ENCODE peak calls at places on chromosomes 7 and 10, in six cellular contexts. O, J, S, H, Q and F are unnamed samples.

GRCh38 chr7:44221231-44221791 is 20.5 kb downstream of the YKT6 start:
- DNase-seq in J (no peak), H (peak; percentile 94), Q (peak; percentile 29), S (peak; percentile 43), O (peak; percentile 8), F (no peak)

GRCh38 chr7:80783688-80784327 is 135.0 kb downstream of the SEMA3C start:
- DNase-seq in Q (no peak), S (peak; percentile 76), O (no peak), J (no peak), H (peak; percentile 70), F (no peak)

GRCh38 chr10:128451879-128452278 is 325.7 kb upstream of the MKI67 start:
- DNase-seq in J (no peak), H (no peak), Q (no peak), S (no peak), O (no peak), F (no peak)

GRCh38 chr10:115939101-115939815 is 333.7 kb downstream of the GFRA1 start:
- DNase-seq in S (no peak), Q (no peak), O (no peak), J (no peak), H (no peak), F (peak; percentile 21)

GRCh38 chr10:24415455-24416169 is 206.7 kb downstream of the KIAA1217 start:
- DNase-seq in H (peak; percentile 69), O (peak; percentile 70), J (peak; percentile 69), S (peak; percentile 54), Q (peak; percentile 92), F (peak; percentile 95)

GRCh38 chr7:128839751-128840177 is 9.6 kb downstream of the FLNC start:
- DNase-seq in S (no peak), J (no peak), O (peak; percentile 10), H (no peak), Q (peak; percentile 49), F (no peak)

GRCh38 chr7:29609162-29610030 is 45.8 kb downstream of the PRR15 start:
- DNase-seq in O (peak; percentile 51), J (no peak), S (peak; percentile 83), Q (peak; percentile 71), H (no peak), F (peak; percentile 42)

GRCh38 chr7:106116162-106116704 is 4.1 kb upstream of the SYPL1 start:
- DNase-seq in H (no peak), Q (no peak), O (no peak), J (no peak), S (no peak), F (no peak)

GRCh38 chr7:95907337-95907736 is 135.0 kb downstream of the DYNC1I1 start:
- DNase-seq in H (no peak), O (no peak), Q (no peak), J (no peak), S (no peak), F (peak; percentile 93)

GRCh38 chr10:104076743-104077160 is 8.9 kb downstream of the COL17A1 start:
- DNase-seq in J (peak; percentile 44), S (peak; percentile 12), O (peak; percentile 40), Q (no peak), H (no peak), F (peak; percentile 76)

GRCh38 chr7:75734586-75735047 is 4.1 kb downstream of the HIP1 start:
- DNase-seq in S (peak; percentile 80), J (no peak), H (no peak), Q (no peak), O (no peak), F (no peak)

GRCh38 chr7:26087321-26088091 is 64.5 kb upstream of the NFE2L3 start:
- DNase-seq in S (peak; percentile 16), H (no peak), J (no peak), O (no peak), Q (no peak), F (no peak)

GRCh38 chr7:128063025-128063560 is 31.9 kb upstream of the LRRC4 start:
- DNase-seq in H (no peak), J (no peak), O (no peak), S (peak; percentile 13), Q (no peak), F (no peak)

GRCh38 chr10:546971-547590 is 142.4 kb downstream of the DIP2C start:
- DNase-seq in O (no peak), H (peak; percentile 47), Q (no peak), J (peak; percentile 81), S (peak; percentile 18), F (no peak)

GRCh38 chr10:78802866-78803265 is 265.9 kb upstream of the ZMIZ1 start:
- DNase-seq in Q (peak; percentile 66), O (peak; percentile 23), S (peak; percentile 92), H (peak; percentile 88), J (peak; percentile 50), F (no peak)

GRCh38 chr7:577971-578370 is 58.3 kb upstream of the PDGFA start:
- DNase-seq in O (no peak), Q (no peak), J (no peak), H (no peak), S (no peak), F (peak; percentile 49)

GRCh38 chr7:151895695-151896485 is 19.0 kb upstream of the PRKAG2 start:
- DNase-seq in H (peak; percentile 74), Q (no peak), O (no peak), S (no peak), J (no peak), F (peak; percentile 74)

GRCh38 chr7:130397472-130397871 is 17.2 kb downstream of the CPA1 start:
- DNase-seq in S (no peak), J (no peak), Q (no peak), H (no peak), O (no peak), F (no peak)

GRCh38 chr10:12766222-12766621 is 235.3 kb downstream of the CCDC3 start:
- DNase-seq in H (no peak), S (no peak), J (no peak), O (no peak), Q (no peak), F (no peak)

GRCh38 chr10:60735244-60735643 is 43.0 kb upstream of the CDK1 start:
- DNase-seq in J (no peak), O (no peak), Q (no peak), S (no peak), H (peak; percentile 35), F (no peak)

GRCh38 chr10:9845075-9845474 is 1172.6 kb upstream of the CELF2 start:
- DNase-seq in S (no peak), H (no peak), J (no peak), Q (no peak), O (no peak), F (no peak)

GRCh38 chr10:131179386-131179785 is 132.1 kb downstream of the TCERG1L start:
- DNase-seq in S (no peak), J (no peak), H (no peak), Q (no peak), O (peak; percentile 80), F (no peak)

GRCh38 chr10:35331894-35332640 is 4.2 kb upstream of the CCNY start:
- DNase-seq in O (no peak), S (peak; percentile 96), J (no peak), Q (no peak), H (peak; percentile 91), F (no peak)

GRCh38 chr10:92123031-92123450 is 167.8 kb downstream of the CPEB3 start:
- DNase-seq in S (no peak), J (peak; percentile 40), H (no peak), Q (no peak), O (peak; percentile 75), F (no peak)

GRCh38 chr10:23448802-23449570 is 10.1 kb downstream of the OTUD1 start:
- DNase-seq in H (no peak), O (no peak), J (no peak), Q (no peak), S (peak; percentile 27), F (peak; percentile 16)

GRCh38 chr10:78870458-78870857 is 198.3 kb upstream of the ZMIZ1 start:
- DNase-seq in H (no peak), S (no peak), J (peak; percentile 22), Q (no peak), O (no peak), F (no peak)

GRCh38 chr10:3293536-3294431 is 121.2 kb upstream of the PITRM1 start:
- DNase-seq in S (peak; percentile 68), O (no peak), J (no peak), Q (no peak), H (peak; percentile 88), F (no peak)

GRCh38 chr10:122163182-122164027 is 107.7 kb upstream of the BTBD16 start:
- DNase-seq in O (no peak), J (no peak), H (peak; percentile 89), Q (no peak), S (peak; percentile 71), F (peak; percentile 89)
- H3K4me3 ChIP-seq in O (no peak overlapping the region), J (peak overlapping the region; percentile 7), H (peak overlapping the region; percentile 74), Q (no peak overlapping the region), S (peak overlapping the region; percentile 69), F (peak overlapping the region; percentile 67)

GRCh38 chr10:123994417-123995081 is 98.8 kb downstream of the CHST15 start:
- DNase-seq in Q (peak; percentile 89), H (peak; percentile 99), S (peak; percentile 94), O (peak; percentile 85), J (peak; percentile 88), F (peak; percentile 80)

GRCh38 chr10:123995082-123995460 is 98.3 kb downstream of the CHST15 start:
- DNase-seq in S (no peak), O (no peak), J (peak; percentile 29), H (no peak), Q (no peak), F (no peak)

GRCh38 chr10:123996302-123996701 is 97.1 kb downstream of the CHST15 start:
- DNase-seq in O (no peak), S (no peak), J (peak; percentile 25), Q (no peak), H (no peak), F (no peak)

GRCh38 chr10:123997013-123997412 is 96.4 kb downstream of the CHST15 start:
- DNase-seq in J (no peak), O (no peak), S (no peak), H (no peak), Q (peak; percentile 5), F (no peak)

GRCh38 chr10:123995461-123996131 is 97.8 kb downstream of the CHST15 start:
- DNase-seq in O (peak; percentile 37), Q (peak; percentile 72), J (peak; percentile 57), H (peak; percentile 98), S (peak; percentile 90), F (peak; percentile 57)
- H3K4me3 ChIP-seq in O (no peak overlapping the region), Q (no peak overlapping the region), J (no peak overlapping the region), H (peak overlapping the region; percentile 49), S (peak overlapping the region; percentile 65), F (no peak overlapping the region)

GRCh38 chr7:65238785-65239184 is 134.9 kb upstream of the ZNF92 start:
- DNase-seq in Q (no peak), H (no peak), J (no peak), S (no peak), O (no peak), F (no peak)

GRCh38 chr7:65239707-65240352 is 133.8 kb upstream of the ZNF92 start:
- DNase-seq in H (peak; percentile 81), O (peak; percentile 51), J (peak; percentile 48), Q (no peak), S (peak; percentile 23), F (peak; percentile 68)

GRCh38 chr7:65233409-65234034 is 140.1 kb upstream of the ZNF92 start:
- DNase-seq in S (no peak), O (no peak), J (no peak), H (no peak), Q (no peak), F (no peak)

GRCh38 chr7:65235586-65235985 is 138.1 kb upstream of the ZNF92 start:
- DNase-seq in J (no peak), O (no peak), Q (no peak), S (no peak), H (no peak), F (no peak)

GRCh38 chr7:65239324-65239706 is 134.3 kb upstream of the ZNF92 start:
- DNase-seq in S (no peak), J (no peak), Q (no peak), H (no peak), O (no peak), F (no peak)
- H3K4me3 ChIP-seq in S (peak overlapping the region; percentile 52), J (no peak overlapping the region), Q (no peak overlapping the region), H (peak overlapping the region; percentile 66), O (peak overlapping the region; percentile 47), F (peak overlapping the region; percentile 61)

GRCh38 chr10:120979435-120980315 is 128.5 kb downstream of the WDR11 start:
- DNase-seq in Q (peak; percentile 76), O (peak; percentile 73), H (peak; percentile 71), S (peak; percentile 10), J (peak; percentile 84), F (no peak)
- H3K4me3 ChIP-seq in Q (no peak overlapping the region), O (no peak overlapping the region), H (no peak overlapping the region), S (no peak overlapping the region), J (peak overlapping the region; percentile 17), F (no peak overlapping the region)